ENCODE peak calls at places on chromosomes 6 and 20, in four cellular contexts. D, U, Y and Q are unnamed samples.

GRCh38 chr6:169070506-169071176 is 183.0 kb downstream of the THBS2 start:
- DNase-seq in D (no peak), U (peak), Y (no peak), Q (no peak)

GRCh38 chr6:87093651-87094050 is 1.3 kb downstream of the CGA start:
- DNase-seq in D (no peak), U (no peak), Y (no peak), Q (no peak)

GRCh38 chr20:35796556-35796955 is 24.7 kb downstream of the PHF20 start:
- DNase-seq in D (no peak), U (no peak), Y (no peak), Q (no peak)

GRCh38 chr20:23508449-23508848 is 17.5 kb downstream of the CST8 start:
- DNase-seq in D (no peak), U (no peak), Y (no peak), Q (no peak)

GRCh38 chr20:7180261-7181045 is 413.0 kb downstream of the BMP2 start:
- DNase-seq in D (no peak), U (no peak), Y (no peak), Q (no peak)

GRCh38 chr20:44209691-44210421 is 715 bp downstream of the OSER1 start:
- DNase-seq in D (peak), U (no peak), Y (no peak), Q (no peak)

GRCh38 chr6:102390541-102390940 is 997.0 kb downstream of the GRIK2 start:
- DNase-seq in D (no peak), U (no peak), Y (no peak), Q (no peak)

GRCh38 chr6:148999501-148999900 is 252.7 kb downstream of the UST start:
- DNase-seq in D (no peak), U (no peak), Y (no peak), Q (no peak)

GRCh38 chr6:145977881-145978280 is 13.7 kb upstream of the SHPRH start:
- DNase-seq in D (no peak), U (no peak), Y (no peak), Q (no peak)

GRCh38 chr20:62134735-62135231 is 8.4 kb downstream of the PSMA7 start:
- DNase-seq in D (no peak), U (peak), Y (no peak), Q (no peak)

GRCh38 chr20:9072741-9073310 is 3.9 kb downstream of the PLCB4 start:
- DNase-seq in D (no peak), U (no peak), Y (no peak), Q (peak)

GRCh38 chr6:170113141-170113540 is 177.7 kb downstream of the DLL1 start:
- DNase-seq in D (peak), U (no peak), Y (no peak), Q (no peak)

GRCh38 chr6:15473741-15474161 is 189.1 kb downstream of the DTNBP1 start:
- DNase-seq in D (no peak), U (no peak), Y (no peak), Q (no peak)

GRCh38 chr20:35015863-35016193 is 60.2 kb downstream of the MYH7B start:
- DNase-seq in D (no peak), U (no peak), Y (no peak), Q (no peak)

GRCh38 chr6:41636803-41637178 is 1.5 kb upstream of the MDFI start:
- DNase-seq in D (peak), U (no peak), Y (no peak), Q (no peak)

GRCh38 chr20:50980851-50981713 is 22.5 kb downstream of the MOCS3 start:
- DNase-seq in D (peak), U (peak), Y (peak), Q (peak)

GRCh38 chr6:67748521-67748920 is 886.6 kb upstream of the ADGRB3 start:
- DNase-seq in D (no peak), U (no peak), Y (no peak), Q (no peak)

GRCh38 chr20:63505723-63506122 is 6.8 kb upstream of the EEF1A2 start:
- DNase-seq in D (no peak), U (no peak), Y (no peak), Q (no peak)

GRCh38 chr20:51424270-51425041 is 118.1 kb downstream of the NFATC2 start:
- DNase-seq in D (no peak), U (no peak), Y (no peak), Q (no peak)

GRCh38 chr6:21996425-21997207 is 300.2 kb downstream of the PRL start:
- DNase-seq in D (no peak), U (no peak), Y (no peak), Q (no peak)

GRCh38 chr6:145723646-145724045 is 11.7 kb downstream of the EPM2A start:
- DNase-seq in D (no peak), U (peak), Y (no peak), Q (no peak)

GRCh38 chr6:169848946-169849345 is 97.5 kb downstream of the ERMARD start:
- DNase-seq in D (no peak), U (no peak), Y (no peak), Q (no peak)

GRCh38 chr6:46719099-46719498 is 16.1 kb downstream of the PLA2G7 start:
- DNase-seq in D (no peak), U (no peak), Y (no peak), Q (no peak)

GRCh38 chr6:80206758-80207157 is 100.3 kb downstream of the BCKDHB start:
- DNase-seq in D (no peak), U (no peak), Y (no peak), Q (no peak)

GRCh38 chr20:3781153-3781910 is at the start of gene SPEF1:
- DNase-seq in D (peak), U (peak), Y (peak), Q (peak)

GRCh38 chr6:45703041-45703739 is 312.5 kb downstream of the CLIC5 start:
- DNase-seq in D (no peak), U (no peak), Y (no peak), Q (no peak)

GRCh38 chr20:11952621-11953020 is 34.9 kb downstream of the BTBD3 start:
- DNase-seq in D (no peak), U (no peak), Y (no peak), Q (no peak)

GRCh38 chr20:4071177-4071723 is 55.9 kb upstream of the RNF24 start:
- DNase-seq in D (no peak), U (no peak), Y (no peak), Q (no peak)

GRCh38 chr6:53651149-53651763 is 14.3 kb downstream of the KLHL31 start:
- DNase-seq in D (no peak), U (peak), Y (no peak), Q (peak)

GRCh38 chr6:134979142-134979541 is 29.2 kb upstream of the ALDH8A1 start:
- DNase-seq in D (no peak), U (no peak), Y (peak), Q (no peak)

GRCh38 chr6:2203264-2203663 is 42.1 kb downstream of the GMDS start:
- DNase-seq in D (no peak), U (no peak), Y (no peak), Q (no peak)

GRCh38 chr6:158279615-158280014 is 32.6 kb upstream of the TULP4 start:
- DNase-seq in D (no peak), U (no peak), Y (no peak), Q (no peak)

GRCh38 chr6:147973806-147974205 is 368.8 kb upstream of the SASH1 start:
- DNase-seq in D (no peak), U (no peak), Y (no peak), Q (no peak)

GRCh38 chr6:65709099-65709830 is 2.2 kb upstream of the EYS start:
- DNase-seq in D (no peak), U (no peak), Y (no peak), Q (no peak)

GRCh38 chr6:36627801-36628246 is 33.7 kb downstream of the SRSF3 start:
- DNase-seq in D (no peak), U (no peak), Y (no peak), Q (no peak)

GRCh38 chr6:133632206-133632605 is 256.7 kb upstream of the TCF21 start:
- DNase-seq in D (no peak), U (no peak), Y (no peak), Q (no peak)

GRCh38 chr6:56890683-56891429 is 64.1 kb upstream of the BEND6 start:
- DNase-seq in D (no peak), U (no peak), Y (peak), Q (no peak)

GRCh38 chr6:43856005-43856765 is 86.2 kb downstream of the VEGFA start:
- DNase-seq in D (no peak), U (peak), Y (no peak), Q (no peak)

GRCh38 chr20:32208499-32209154 is 947 bp downstream of the POFUT1 start:
- DNase-seq in D (no peak), U (no peak), Y (no peak), Q (no peak)
- H3K9ac ChIP-seq in D (peak), U (peak), Y (peak), Q (peak)

GRCh38 chr20:5841492-5841891 is 91.3 kb downstream of the SHLD1 start:
- DNase-seq in D (no peak), U (no peak), Y (no peak), Q (no peak)

GRCh38 chr20:5845686-5846651 is 95.8 kb downstream of the SHLD1 start:
- DNase-seq in D (no peak), U (no peak), Y (peak), Q (no peak)

GRCh38 chr20:5843054-5843731 is 93.0 kb downstream of the SHLD1 start:
- DNase-seq in D (no peak), U (no peak), Y (peak), Q (no peak)

GRCh38 chr20:5842465-5842864 is 92.3 kb downstream of the SHLD1 start:
- DNase-seq in D (no peak), U (no peak), Y (no peak), Q (no peak)

DNA sequence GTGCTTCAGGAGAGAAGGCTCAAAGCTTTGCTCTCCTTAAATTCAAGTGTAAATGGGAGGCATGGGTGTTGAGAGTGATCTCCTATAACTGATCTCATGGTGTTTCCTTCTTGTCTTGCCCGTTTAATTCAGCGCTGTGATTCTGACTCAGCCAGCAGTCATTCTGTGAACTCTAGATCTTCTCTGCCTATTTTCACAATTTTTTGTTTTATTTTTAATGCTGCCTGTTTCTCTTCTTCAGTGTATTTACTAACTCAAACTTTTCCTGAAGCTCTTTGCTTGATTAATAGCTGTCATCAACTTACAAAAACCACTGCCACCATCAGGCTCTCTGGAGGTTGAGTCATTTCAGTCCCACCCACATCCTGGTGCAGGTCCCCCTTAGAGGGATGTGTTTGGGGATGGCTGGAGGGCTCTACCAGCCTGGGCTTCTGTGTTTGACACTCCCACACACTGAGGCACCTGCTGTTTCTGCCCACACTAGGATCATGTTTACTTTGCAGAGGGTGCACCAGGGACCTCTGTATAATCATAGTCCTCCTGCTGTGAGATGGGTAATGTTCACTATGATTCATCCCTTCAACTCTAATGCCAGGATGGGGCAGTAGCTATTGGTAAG is 94.0 kb downstream of the SHLD1 start:
- DNase-seq in D (no peak), U (peak), Y (peak), Q (no peak)
- TF ChIP-seq SUZ12 in D (no peak), U (no peak), Y (no peak), Q (no peak)

GRCh38 chr20:33693741-33694645 is 7.8 kb upstream of the E2F1 start:
- DNase-seq in D (peak), U (no peak), Y (no peak), Q (no peak)
- H3K9ac ChIP-seq in D (no peak), U (no peak), Y (no peak), Q (no peak)

GRCh38 chr6:55433446-55434130 is 106.3 kb downstream of the GFRAL start:
- DNase-seq in D (no peak), U (no peak), Y (no peak), Q (peak)
- TF ChIP-seq SUZ12 in D (no peak), U (no peak), Y (no peak), Q (no peak)

DNA sequence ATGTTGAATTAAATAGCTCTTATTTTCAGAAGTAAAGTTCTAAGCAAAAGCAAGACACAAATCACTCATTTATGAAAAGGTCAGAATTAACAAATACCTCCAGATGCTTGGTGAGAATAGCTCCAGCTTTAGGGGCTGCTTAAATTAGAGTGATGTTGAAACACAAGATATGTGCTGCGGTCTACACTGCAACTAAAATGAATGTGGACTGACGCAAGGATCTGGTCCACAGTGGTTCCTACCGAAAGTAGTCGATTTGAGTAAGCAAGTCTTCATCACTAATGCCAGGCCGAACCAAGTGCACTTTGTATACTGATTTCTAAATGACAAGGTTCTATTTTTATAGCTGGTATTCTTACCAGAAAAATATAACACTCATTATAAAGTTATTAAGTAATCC is 96.3 kb downstream of the PRDM1 start:
- DNase-seq in D (no peak), U (no peak), Y (peak), Q (no peak)
- H3K9ac ChIP-seq in D (no peak), U (no peak), Y (no peak), Q (no peak)

GRCh38 chr6:112833546-112834215 is 486.6 kb downstream of the RFPL4B start:
- DNase-seq in D (no peak), U (no peak), Y (no peak), Q (no peak)
- TF ChIP-seq SUZ12 in D (no peak), U (no peak), Y (no peak), Q (no peak)

GRCh38 chr6:105372862-105373182 is 30.1 kb downstream of the PREP start:
- DNase-seq in D (no peak), U (no peak), Y (no peak), Q (no peak)
- H3K9ac ChIP-seq in D (no peak), U (no peak), Y (no peak), Q (no peak)

GRCh38 chr6:151494235-151494950 is 576 bp downstream of the CCDC170 start:
- DNase-seq in D (no peak), U (peak), Y (no peak), Q (no peak)
- TF ChIP-seq SUZ12 in D (no peak), U (no peak), Y (no peak), Q (no peak)

DNA sequence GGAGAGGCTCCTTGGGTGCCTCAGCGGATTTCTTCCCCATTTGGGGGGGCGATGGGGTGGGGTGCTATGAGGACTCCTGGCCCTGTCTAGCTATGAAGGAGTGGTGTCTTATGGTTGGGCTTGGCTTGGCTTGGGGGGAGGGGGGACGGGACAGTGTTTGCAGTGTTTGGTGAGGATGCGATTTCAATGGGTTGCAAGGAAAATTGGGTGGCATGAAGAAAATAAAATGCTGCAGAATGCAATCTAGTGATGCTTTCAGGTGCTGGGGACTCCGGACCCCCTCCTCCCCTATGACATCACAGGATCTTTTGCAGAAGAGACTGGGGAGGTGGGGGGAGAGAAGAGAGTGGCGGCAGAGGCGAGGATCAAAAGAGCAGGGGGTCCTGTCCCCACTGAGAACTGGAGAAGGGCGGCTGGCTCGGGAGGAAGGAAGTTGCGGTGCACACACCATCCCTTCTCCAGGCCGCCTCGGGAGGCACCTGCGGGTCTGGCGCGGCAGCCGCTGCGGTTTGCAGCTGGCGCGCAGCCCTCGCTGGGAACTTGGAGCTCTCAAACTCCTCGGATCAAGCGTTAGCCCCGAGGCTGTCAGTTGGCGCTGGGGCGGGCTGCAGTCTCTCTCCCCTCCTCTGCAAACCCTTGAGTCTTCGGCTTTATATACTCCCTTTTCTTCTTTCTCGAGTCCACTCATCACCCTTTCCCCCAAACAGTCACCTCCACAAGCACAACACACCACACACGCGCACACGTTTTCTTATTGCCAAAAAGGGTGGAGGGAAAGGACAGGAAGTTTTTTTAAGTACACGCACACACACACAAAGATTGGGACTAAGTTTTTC is 180.8 kb downstream of the TBXT start:
- DNase-seq in D (peak), U (no peak), Y (no peak), Q (no peak)
- H3K9ac ChIP-seq in D (no peak), U (no peak), Y (no peak), Q (no peak)

GRCh38 chr6:35093783-35094182 is 47.4 kb downstream of the TCP11 start:
- DNase-seq in D (peak), U (no peak), Y (no peak), Q (no peak)

GRCh38 chr6:35093118-35093445 is 48.1 kb downstream of the TCP11 start:
- DNase-seq in D (no peak), U (no peak), Y (no peak), Q (no peak)

GRCh38 chr6:35094183-35094582 is 47.0 kb downstream of the TCP11 start:
- DNase-seq in D (no peak), U (no peak), Y (no peak), Q (no peak)

GRCh38 chr6:35091353-35092083 is 49.6 kb downstream of the TCP11 start:
- DNase-seq in D (peak), U (no peak), Y (no peak), Q (no peak)

GRCh38 chr6:35092362-35093117 is 48.6 kb downstream of the TCP11 start:
- DNase-seq in D (peak), U (no peak), Y (no peak), Q (no peak)
- TF ChIP-seq SUZ12 in D (no peak), U (no peak), Y (no peak), Q (no peak)